ENCODE peak calls at places on chromosomes 12 and 14, in seven cellular contexts. V, Q, A, J, B, H and Y are unnamed samples.

GRCh38 chr12:118190266-118190665 is 54.3 kb downstream of the PEBP1 start:
- DNase-seq in B (no peak), Q (no peak), J (peak), H (no peak), V (no peak), A (peak), Y (no peak)

GRCh38 chr14:22549981-22550670 is 38.9 kb downstream of the DAD1 start:
- DNase-seq in Q (peak), H (no peak), J (peak), A (no peak), V (peak), B (no peak), Y (no peak)

GRCh38 chr12:52260351-52261210 is 13.9 kb upstream of the KRT86 start:
- DNase-seq in V (no peak), H (peak), A (no peak), B (no peak), J (no peak), Q (no peak), Y (no peak)

GRCh38 chr12:70365398-70365647 is 767 bp upstream of the KCNMB4 start:
- DNase-seq in V (no peak), Q (peak), J (no peak), A (no peak), H (no peak), B (no peak), Y (no peak)

GRCh38 chr12:92365333-92365732 is 219.7 kb upstream of the BTG1 start:
- DNase-seq in J (no peak), Q (no peak), A (no peak), H (no peak), V (no peak), B (no peak), Y (no peak)

GRCh38 chr12:87253157-87253556 is 776.0 kb downstream of the C12orf50 start:
- DNase-seq in V (no peak), H (no peak), Q (no peak), A (no peak), B (no peak), J (peak), Y (peak)

GRCh38 chr12:67920432-67920831 is 68.8 kb upstream of the IFNG-AS1 start:
- DNase-seq in J (peak), Q (no peak), A (no peak), V (no peak), B (no peak), H (no peak), Y (peak)

GRCh38 chr12:46608431-46609280 is 217.1 kb downstream of the SLC38A4 start:
- DNase-seq in Q (no peak), B (no peak), H (no peak), V (no peak), J (peak), A (no peak), Y (no peak)

GRCh38 chr12:106157802-106158201 is 19.0 kb upstream of the NUAK1 start:
- DNase-seq in J (no peak), A (no peak), B (no peak), V (no peak), H (no peak), Q (no peak), Y (no peak)

GRCh38 chr14:29043751-29044150 is 277.2 kb downstream of the FOXG1 start:
- DNase-seq in Q (no peak), B (no peak), J (no peak), H (no peak), V (no peak), A (no peak), Y (no peak)

GRCh38 chr14:55583942-55584468 is 4.0 kb downstream of the KTN1 start:
- DNase-seq in H (no peak), B (no peak), A (no peak), V (no peak), J (peak), Q (no peak), Y (no peak)

GRCh38 chr14:100621806-100622205 is 34.6 kb upstream of the BEGAIN start:
- DNase-seq in V (no peak), B (no peak), Q (no peak), A (no peak), H (no peak), J (no peak), Y (no peak)

GRCh38 chr12:15172423-15172822 is 48.8 kb downstream of the RERG start:
- DNase-seq in V (no peak), A (no peak), J (no peak), H (no peak), Q (no peak), B (no peak), Y (no peak)

GRCh38 chr12:6235499-6235898 is 35.3 kb downstream of the CD9 start:
- DNase-seq in H (no peak), J (no peak), V (peak), A (no peak), Q (no peak), B (no peak), Y (no peak)

GRCh38 chr14:75615200-75615599 is 36.8 kb downstream of the FLVCR2 start:
- DNase-seq in A (no peak), J (no peak), V (no peak), B (no peak), H (no peak), Q (no peak), Y (no peak)

GRCh38 chr12:24705741-24706358 is 243.1 kb downstream of the BCAT1 start:
- DNase-seq in J (no peak), H (no peak), Q (no peak), B (no peak), A (no peak), V (no peak), Y (no peak)

GRCh38 chr14:50550294-50550693 is 9.7 kb upstream of the ATL1 start:
- DNase-seq in H (no peak), A (no peak), J (no peak), Q (no peak), V (no peak), B (no peak), Y (no peak)

GRCh38 chr14:20690848-20691640 is 2.5 kb downstream of the ANG start:
- DNase-seq in H (peak), B (no peak), Q (no peak), J (peak), V (peak), A (peak), Y (peak)

GRCh38 chr12:59372971-59373370 is 222.9 kb upstream of the SLC16A7 start:
- DNase-seq in J (peak), B (no peak), Q (no peak), V (peak), H (no peak), A (no peak), Y (peak)

GRCh38 chr12:32454075-32454474 is 54.7 kb downstream of the FGD4 start:
- DNase-seq in A (no peak), Q (no peak), B (no peak), J (peak), H (no peak), V (no peak), Y (peak)